ENCODE peak calls at places on chromosomes 1 and 21, in eight cellular contexts. One of them, this sample, is unnamed.

GRCh38 chr1:3292868-3293562 is 161.4 kb upstream of the ARHGEF16 start:
- DNase-seq in coronary artery: no peak
- DNase-seq in cardiac fibroblast: no peak
- DNase-seq in left ventricle myocardium inferior: no peak
- DNase-seq in K562: no peak
- DNase-seq in IMR-90: no peak
- DNase-seq in AG09309: no peak
- DNase-seq in HCT116: peak
- DNase-seq in this sample: no peak

GRCh38 chr1:46407636-46408035 is 13.5 kb downstream of the FAAH start:
- DNase-seq in coronary artery: no peak
- DNase-seq in left ventricle myocardium inferior: no peak
- DNase-seq in HCT116: no peak
- DNase-seq in K562: no peak
- DNase-seq in AG09309: no peak
- DNase-seq in IMR-90: no peak
- DNase-seq in cardiac fibroblast: no peak
- DNase-seq in this sample: no peak

GRCh38 chr1:27633640-27634165 is 1.3 kb downstream of the FGR start:
- DNase-seq in AG09309: no peak
- DNase-seq in HCT116: no peak
- DNase-seq in coronary artery: no peak
- DNase-seq in K562: no peak
- DNase-seq in cardiac fibroblast: no peak
- DNase-seq in left ventricle myocardium inferior: no peak
- DNase-seq in IMR-90: no peak
- DNase-seq in this sample: no peak

GRCh38 chr1:5847013-5847654 is 145.1 kb downstream of the NPHP4 start:
- DNase-seq in left ventricle myocardium inferior: no peak
- DNase-seq in IMR-90: peak
- DNase-seq in K562: peak
- DNase-seq in cardiac fibroblast: peak
- DNase-seq in AG09309: no peak
- DNase-seq in coronary artery: no peak
- DNase-seq in HCT116: no peak
- DNase-seq in this sample: no peak

GRCh38 chr1:39174400-39175081 is 30.0 kb upstream of the MACF1 start:
- DNase-seq in IMR-90: no peak
- DNase-seq in cardiac fibroblast: no peak
- DNase-seq in coronary artery: no peak
- DNase-seq in K562: no peak
- DNase-seq in AG09309: no peak
- DNase-seq in HCT116: no peak
- DNase-seq in left ventricle myocardium inferior: no peak
- DNase-seq in this sample: no peak

GRCh38 chr1:150299716-150300115 is 6.1 kb downstream of the MRPS21 start:
- DNase-seq in cardiac fibroblast: no peak
- DNase-seq in left ventricle myocardium inferior: no peak
- DNase-seq in AG09309: no peak
- DNase-seq in K562: no peak
- DNase-seq in IMR-90: no peak
- DNase-seq in coronary artery: no peak
- DNase-seq in HCT116: no peak
- DNase-seq in this sample: no peak

GRCh38 chr1:234893725-234894630 is 234.7 kb downstream of the TOMM20 start:
- DNase-seq in K562: peak
- DNase-seq in HCT116: no peak
- DNase-seq in cardiac fibroblast: peak
- DNase-seq in AG09309: peak
- DNase-seq in left ventricle myocardium inferior: no peak
- DNase-seq in IMR-90: peak
- DNase-seq in coronary artery: no peak
- DNase-seq in this sample: no peak

GRCh38 chr1:167438171-167439138 is 79.9 kb downstream of the CD247 start:
- DNase-seq in IMR-90: no peak
- DNase-seq in coronary artery: no peak
- DNase-seq in cardiac fibroblast: no peak
- DNase-seq in AG09309: no peak
- DNase-seq in HCT116: no peak
- DNase-seq in K562: no peak
- DNase-seq in left ventricle myocardium inferior: no peak
- DNase-seq in this sample: peak

GRCh38 chr1:153025797-153026196 is 5.2 kb upstream of the SPRR1B start:
- DNase-seq in AG09309: no peak
- DNase-seq in IMR-90: no peak
- DNase-seq in HCT116: no peak
- DNase-seq in K562: no peak
- DNase-seq in coronary artery: no peak
- DNase-seq in cardiac fibroblast: no peak
- DNase-seq in left ventricle myocardium inferior: no peak
- DNase-seq in this sample: no peak

GRCh38 chr21:30831194-30831765 is 1.7 kb upstream of the KRTAP7-1 start:
- DNase-seq in K562: peak
- DNase-seq in HCT116: peak
- DNase-seq in cardiac fibroblast: peak
- DNase-seq in AG09309: no peak
- DNase-seq in IMR-90: no peak
- DNase-seq in left ventricle myocardium inferior: no peak
- DNase-seq in coronary artery: no peak
- DNase-seq in this sample: no peak

GRCh38 chr21:43917515-43918384 is 52.7 kb downstream of the AGPAT3 start:
- DNase-seq in AG09309: no peak
- DNase-seq in K562: peak
- DNase-seq in HCT116: peak
- DNase-seq in coronary artery: no peak
- DNase-seq in IMR-90: no peak
- DNase-seq in left ventricle myocardium inferior: no peak
- DNase-seq in cardiac fibroblast: no peak
- DNase-seq in this sample: no peak

GRCh38 chr1:226882631-226883409 is 12.4 kb downstream of the PSEN2 start:
- DNase-seq in K562: no peak
- DNase-seq in coronary artery: no peak
- DNase-seq in AG09309: no peak
- DNase-seq in cardiac fibroblast: peak
- DNase-seq in left ventricle myocardium inferior: no peak
- DNase-seq in HCT116: no peak
- DNase-seq in IMR-90: peak
- DNase-seq in this sample: no peak

GRCh38 chr1:113451710-113452109 is 61.4 kb downstream of the MAGI3 start:
- DNase-seq in coronary artery: no peak
- DNase-seq in AG09309: no peak
- DNase-seq in K562: no peak
- DNase-seq in IMR-90: no peak
- DNase-seq in HCT116: no peak
- DNase-seq in cardiac fibroblast: no peak
- DNase-seq in left ventricle myocardium inferior: no peak
- DNase-seq in this sample: no peak

GRCh38 chr1:29271724-29272123 is 35.4 kb downstream of the PTPRU start:
- DNase-seq in AG09309: peak
- DNase-seq in K562: no peak
- DNase-seq in left ventricle myocardium inferior: peak
- DNase-seq in cardiac fibroblast: peak
- DNase-seq in coronary artery: no peak
- DNase-seq in HCT116: no peak
- DNase-seq in IMR-90: peak
- DNase-seq in this sample: no peak

GRCh38 chr1:162055062-162055461 is 14.4 kb upstream of the NOS1AP start:
- DNase-seq in cardiac fibroblast: peak
- DNase-seq in AG09309: no peak
- DNase-seq in IMR-90: peak
- DNase-seq in HCT116: peak
- DNase-seq in coronary artery: no peak
- DNase-seq in left ventricle myocardium inferior: no peak
- DNase-seq in K562: no peak
- DNase-seq in this sample: no peak

GRCh38 chr1:33516428-33516827 is 44.0 kb downstream of the ZSCAN20 start:
- DNase-seq in cardiac fibroblast: no peak
- DNase-seq in left ventricle myocardium inferior: no peak
- DNase-seq in coronary artery: no peak
- DNase-seq in K562: no peak
- DNase-seq in AG09309: no peak
- DNase-seq in HCT116: no peak
- DNase-seq in IMR-90: no peak
- DNase-seq in this sample: no peak

GRCh38 chr1:219716611-219717114 is 103.8 kb upstream of the ZC3H11B start:
- DNase-seq in left ventricle myocardium inferior: no peak
- DNase-seq in cardiac fibroblast: no peak
- DNase-seq in coronary artery: no peak
- DNase-seq in K562: no peak
- DNase-seq in IMR-90: no peak
- DNase-seq in HCT116: no peak
- DNase-seq in AG09309: no peak
- DNase-seq in this sample: no peak

GRCh38 chr1:2270260-2271100 is 42.4 kb downstream of the SKI start:
- DNase-seq in AG09309: no peak
- DNase-seq in K562: no peak
- DNase-seq in HCT116: no peak
- DNase-seq in IMR-90: no peak
- DNase-seq in cardiac fibroblast: no peak
- DNase-seq in coronary artery: no peak
- DNase-seq in left ventricle myocardium inferior: no peak
- DNase-seq in this sample: no peak

GRCh38 chr1:28804071-28804470 is 7.9 kb upstream of the OPRD1 start:
- DNase-seq in left ventricle myocardium inferior: no peak
- DNase-seq in IMR-90: no peak
- DNase-seq in coronary artery: no peak
- DNase-seq in HCT116: no peak
- DNase-seq in AG09309: no peak
- DNase-seq in K562: no peak
- DNase-seq in cardiac fibroblast: no peak
- DNase-seq in this sample: no peak

GRCh38 chr1:60149254-60149653 is 75.7 kb upstream of the C1orf87 start:
- DNase-seq in HCT116: no peak
- DNase-seq in IMR-90: no peak
- DNase-seq in AG09309: no peak
- DNase-seq in coronary artery: no peak
- DNase-seq in cardiac fibroblast: no peak
- DNase-seq in K562: no peak
- DNase-seq in left ventricle myocardium inferior: peak
- DNase-seq in this sample: no peak

GRCh38 chr21:44918107-44918470 is 2.6 kb downstream of the ITGB2 start:
- DNase-seq in K562: no peak
- DNase-seq in left ventricle myocardium inferior: no peak
- DNase-seq in HCT116: no peak
- DNase-seq in AG09309: no peak
- DNase-seq in coronary artery: no peak
- DNase-seq in cardiac fibroblast: no peak
- DNase-seq in IMR-90: no peak
- DNase-seq in this sample: no peak
- TF ChIP-seq CTCF in K562: no peak
- TF ChIP-seq CTCF in left ventricle myocardium inferior: no peak
- TF ChIP-seq CTCF in HCT116: no peak
- TF ChIP-seq CTCF in AG09309: no peak
- TF ChIP-seq CTCF in coronary artery: no peak
- TF ChIP-seq CTCF in cardiac fibroblast: no peak
- TF ChIP-seq CTCF in IMR-90: no peak
- TF ChIP-seq CTCF in this sample: no peak

GRCh38 chr1:230620666-230621065 is 21.6 kb upstream of the COG2 start:
- DNase-seq in AG09309: no peak
- DNase-seq in coronary artery: no peak
- DNase-seq in cardiac fibroblast: no peak
- DNase-seq in HCT116: no peak
- DNase-seq in K562: no peak
- DNase-seq in IMR-90: no peak
- DNase-seq in left ventricle myocardium inferior: no peak
- DNase-seq in this sample: no peak
- TF ChIP-seq CTCF in AG09309: no peak
- TF ChIP-seq CTCF in coronary artery: no peak
- TF ChIP-seq CTCF in cardiac fibroblast: no peak
- TF ChIP-seq CTCF in HCT116: no peak
- TF ChIP-seq CTCF in K562: no peak
- TF ChIP-seq CTCF in IMR-90: no peak
- TF ChIP-seq CTCF in left ventricle myocardium inferior: no peak
- TF ChIP-seq CTCF in this sample: no peak

GRCh38 chr1:21510885-21511578 is 1.8 kb downstream of the ALPL start:
- DNase-seq in AG09309: no peak
- DNase-seq in left ventricle myocardium inferior: no peak
- DNase-seq in HCT116: no peak
- DNase-seq in IMR-90: no peak
- DNase-seq in cardiac fibroblast: peak
- DNase-seq in K562: no peak
- DNase-seq in coronary artery: no peak
- DNase-seq in this sample: no peak
- TF ChIP-seq CTCF in AG09309: no peak
- TF ChIP-seq CTCF in left ventricle myocardium inferior: no peak
- TF ChIP-seq CTCF in HCT116: peak
- TF ChIP-seq CTCF in IMR-90: no peak
- TF ChIP-seq CTCF in cardiac fibroblast: no peak
- TF ChIP-seq CTCF in K562: peak
- TF ChIP-seq CTCF in coronary artery: no peak
- TF ChIP-seq CTCF in this sample: no peak

GRCh38 chr1:91619881-91620280 is 119.2 kb downstream of the CDC7 start:
- DNase-seq in cardiac fibroblast: no peak
- DNase-seq in coronary artery: no peak
- DNase-seq in AG09309: no peak
- DNase-seq in K562: no peak
- DNase-seq in left ventricle myocardium inferior: no peak
- DNase-seq in IMR-90: no peak
- DNase-seq in HCT116: no peak
- DNase-seq in this sample: no peak

GRCh38 chr1:91621907-91622306 is 121.3 kb downstream of the CDC7 start:
- DNase-seq in IMR-90: no peak
- DNase-seq in AG09309: no peak
- DNase-seq in HCT116: no peak
- DNase-seq in coronary artery: no peak
- DNase-seq in cardiac fibroblast: peak
- DNase-seq in left ventricle myocardium inferior: no peak
- DNase-seq in K562: no peak
- DNase-seq in this sample: no peak

GRCh38 chr1:91613594-91613993 is 112.9 kb downstream of the CDC7 start:
- DNase-seq in left ventricle myocardium inferior: no peak
- DNase-seq in cardiac fibroblast: no peak
- DNase-seq in IMR-90: peak
- DNase-seq in AG09309: no peak
- DNase-seq in coronary artery: no peak
- DNase-seq in K562: no peak
- DNase-seq in HCT116: no peak
- DNase-seq in this sample: no peak

GRCh38 chr1:91621360-91621759 is 120.7 kb downstream of the CDC7 start:
- DNase-seq in AG09309: no peak
- DNase-seq in coronary artery: no peak
- DNase-seq in IMR-90: no peak
- DNase-seq in cardiac fibroblast: no peak
- DNase-seq in HCT116: no peak
- DNase-seq in K562: no peak
- DNase-seq in left ventricle myocardium inferior: no peak
- DNase-seq in this sample: no peak

DNA sequence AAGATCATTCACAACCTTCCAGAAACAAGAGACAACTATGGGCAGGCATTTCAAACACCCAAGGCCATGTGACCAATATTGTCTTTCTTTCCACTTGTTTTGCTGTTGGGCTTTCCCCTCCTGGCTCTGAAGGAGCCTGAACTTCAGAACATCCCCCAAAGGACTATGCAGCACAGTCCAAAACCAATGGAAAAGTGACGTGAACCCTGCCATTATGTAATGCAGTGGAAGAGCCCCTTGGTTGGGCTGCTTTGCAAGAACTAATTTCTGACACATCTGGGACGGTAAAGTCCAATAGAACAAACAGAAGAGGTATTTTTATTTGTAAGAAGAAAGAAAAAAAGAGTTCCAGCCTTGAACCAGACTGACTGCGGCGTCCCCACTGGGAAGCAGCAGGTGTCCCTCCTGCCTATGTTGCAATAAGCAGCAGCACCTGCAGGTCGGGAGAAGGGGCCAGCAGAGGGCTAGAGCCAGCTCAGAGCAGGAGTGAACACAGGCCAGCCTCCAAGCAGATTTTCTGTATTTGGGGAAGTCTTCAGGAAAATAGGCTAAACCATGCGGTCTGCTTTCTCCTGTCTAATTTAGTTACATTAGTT is 116.7 kb downstream of the CDC7 start:
- DNase-seq in cardiac fibroblast: no peak
- DNase-seq in left ventricle myocardium inferior: peak
- DNase-seq in IMR-90: no peak
- DNase-seq in K562: no peak
- DNase-seq in AG09309: no peak
- DNase-seq in HCT116: no peak
- DNase-seq in coronary artery: no peak
- DNase-seq in this sample: no peak
- TF ChIP-seq CTCF in cardiac fibroblast: peak
- TF ChIP-seq CTCF in left ventricle myocardium inferior: peak
- TF ChIP-seq CTCF in IMR-90: no peak
- TF ChIP-seq CTCF in K562: peak
- TF ChIP-seq CTCF in AG09309: no peak
- TF ChIP-seq CTCF in HCT116: peak
- TF ChIP-seq CTCF in coronary artery: no peak
- TF ChIP-seq CTCF in this sample: peak

This sample was measured in type B pancreatic cell.